ENCODE peak calls at places on chromosomes 3 and 15, in eight cellular contexts. X is heart left ventricle, O is spleen, Q is ovary, Z is esophagus squamous epithelium, K is A549, B is tibial nerve, T is sigmoid colon. I is an unnamed sample.

GRCh38 chr3:139718415-139718814 is 40.6 kb upstream of the NMNAT3 start:
- DNase-seq in O (no peak), X (no peak), K (peak; percentile 30), B (peak; percentile 12), Q (peak; percentile 53), Z (no peak), T (no peak), I (peak; percentile 6)

GRCh38 chr15:37088436-37088835 is 11.9 kb downstream of the MEIS2 start:
- DNase-seq in T (no peak), O (no peak), X (no peak), Z (no peak), K (no peak), B (no peak), Q (no peak), I (no peak)

GRCh38 chr15:89132611-89133242 is 44.5 kb downstream of the ABHD2 start:
- DNase-seq in Q (no peak), X (no peak), Z (no peak), O (no peak), B (peak; percentile 35), K (no peak), T (no peak), I (no peak)

GRCh38 chr3:182618981-182619591 is 174.2 kb upstream of the ATP11B start:
- DNase-seq in K (no peak), Z (no peak), B (no peak), Q (no peak), T (no peak), O (no peak), X (no peak), I (peak; percentile 23)

GRCh38 chr3:81851166-81851565 is 89.7 kb upstream of the GBE1 start:
- DNase-seq in T (no peak), X (no peak), O (no peak), Q (no peak), B (no peak), Z (no peak), K (no peak), I (no peak)

GRCh38 chr3:51686512-51687215 is 15.6 kb downstream of the TEX264 start:
- DNase-seq in Q (no peak), Z (no peak), T (no peak), O (peak; percentile 95), K (no peak), X (peak; percentile 82), B (no peak), I (no peak)

GRCh38 chr15:99692825-99693224 is 40.4 kb downstream of the LYSMD4 start:
- DNase-seq in T (no peak), B (no peak), Z (no peak), K (no peak), Q (no peak), O (no peak), X (no peak), I (no peak)

GRCh38 chr3:180420804-180421203 is 181.2 kb upstream of the TTC14 start:
- DNase-seq in Z (no peak), K (no peak), X (no peak), B (no peak), O (no peak), T (no peak), Q (no peak), I (no peak)

GRCh38 chr3:191314109-191314728 is 15.0 kb upstream of the CCDC50 start:
- DNase-seq in Z (no peak), B (no peak), Q (no peak), O (no peak), X (no peak), K (no peak), T (no peak), I (no peak)

GRCh38 chr3:51519848-51520247 is 18.7 kb upstream of the RAD54L2 start:
- DNase-seq in Q (no peak), B (no peak), Z (no peak), T (no peak), K (no peak), O (peak; percentile 13), X (no peak), I (no peak)

GRCh38 chr15:90869601-90870353 is 1.4 kb downstream of the FURIN start:
- DNase-seq in T (peak; percentile 87), Q (peak; percentile 42), O (peak; percentile 84), Z (no peak), K (peak; percentile 73), X (peak; percentile 89), B (peak; percentile 67), I (peak; percentile 50)

GRCh38 chr15:83526319-83526718 is 79.2 kb downstream of the SH3GL3 start:
- DNase-seq in B (no peak), T (no peak), K (no peak), Q (no peak), X (no peak), Z (no peak), O (no peak), I (no peak)

GRCh38 chr3:51340989-51341636 is 44.0 kb upstream of the MANF start:
- DNase-seq in X (no peak), Q (no peak), T (peak; percentile 64), B (no peak), Z (no peak), K (peak; percentile 4), O (no peak), I (no peak)

GRCh38 chr15:75646944-75647364 is 758 bp upstream of the SNX33 start:
- DNase-seq in B (peak; percentile 39), O (no peak), T (peak; percentile 81), K (no peak), Z (no peak), Q (no peak), X (peak; percentile 80), I (no peak)
- TF ChIP-seq POLR2A in B (no peak), O (no peak), T (no peak), K (no peak), Z (no peak), Q (no peak), X (no peak), I (no peak)

GRCh38 chr3:42749753-42750231 is 23.3 kb downstream of the CCDC13 start:
- DNase-seq in B (no peak), Z (no peak), K (no peak), O (peak; percentile 63), X (no peak), T (no peak), Q (no peak), I (peak; percentile 33)
- TF ChIP-seq POLR2A in B (no peak), Z (no peak), K (no peak), O (no peak), X (no peak), T (no peak), Q (no peak), I (no peak)

GRCh38 chr15:77419050-77419835 is 661 bp downstream of the PEAK1 start:
- DNase-seq in O (peak; percentile 90), T (peak; percentile 70), X (peak; percentile 71), B (peak; percentile 10), Q (peak; percentile 74), K (peak; percentile 31), Z (no peak), I (no peak)

GRCh38 chr15:77421370-77421700 is 647 bp downstream of the HMG20A start:
- DNase-seq in K (peak; percentile 31), O (no peak), T (no peak), X (no peak), Q (no peak), B (no peak), Z (no peak), I (no peak)

GRCh38 chr15:77419836-77420609 is at the start of gene PEAK1:
- DNase-seq in Q (peak; percentile 100), X (peak; percentile 100), T (peak; percentile 100), B (peak; percentile 99), K (peak; percentile 99), O (peak; percentile 100), Z (peak; percentile 93), I (peak; percentile 67)

GRCh38 chr15:77418341-77419049 is 1.4 kb downstream of the PEAK1 start:
- DNase-seq in B (no peak), K (peak; percentile 6), X (no peak), Z (no peak), Q (no peak), T (no peak), O (no peak), I (no peak)

DNA sequence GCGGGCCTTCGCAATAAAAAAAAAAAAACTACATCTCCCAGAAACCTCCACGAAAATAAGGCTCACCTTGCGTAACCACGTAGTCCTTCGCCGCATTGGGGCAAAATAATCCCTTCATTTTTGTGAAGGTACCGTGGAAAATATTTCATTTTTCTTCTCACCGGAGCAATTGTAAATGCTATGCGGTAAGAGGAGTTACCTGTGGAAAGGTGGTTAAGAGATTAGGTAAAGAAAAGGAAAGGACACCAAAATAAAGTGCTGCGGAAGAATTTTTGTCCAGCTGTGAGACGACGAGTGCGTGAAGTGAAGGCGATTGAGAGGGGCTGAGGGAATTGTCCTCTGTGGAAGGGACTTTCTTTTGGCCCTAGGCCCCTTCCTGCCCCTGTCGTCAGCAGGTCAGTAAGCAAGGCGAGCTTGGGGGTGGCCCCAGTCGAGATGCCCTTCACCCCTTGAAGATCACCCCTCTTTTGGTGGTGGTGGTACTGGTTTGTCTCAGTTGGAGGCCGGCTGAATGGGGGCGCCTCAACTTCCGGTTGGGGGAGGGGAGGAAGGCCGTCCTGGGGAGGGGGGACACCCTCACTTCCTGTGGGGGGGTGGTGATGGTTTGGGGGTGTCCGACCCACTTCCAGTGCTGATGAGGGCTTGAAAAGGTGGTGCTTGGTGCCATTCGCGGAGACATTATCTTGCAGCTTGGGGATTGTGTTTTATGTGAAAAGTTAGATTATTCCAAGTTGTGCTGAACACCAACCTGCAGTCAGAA is at the start of gene HMG20A:
- DNase-seq in Q (peak; percentile 83), X (peak; percentile 78), T (peak; percentile 80), B (peak; percentile 44), Z (peak; percentile 4), O (peak; percentile 90), K (peak; percentile 93), I (peak; percentile 40)
- TF ChIP-seq POLR2A in Q (peak; percentile 61), X (no peak), T (no peak), B (no peak), Z (no peak), O (no peak), K (peak; percentile 66), I (peak; percentile 45)

GRCh38 chr3:128492353-128493220 is at the start of gene GATA2:
- DNase-seq in B (no peak), Q (no peak), Z (no peak), X (no peak), T (peak; percentile 59), O (peak; percentile 78), K (no peak), I (no peak)
- TF ChIP-seq POLR2A in B (no peak), Q (no peak), Z (no peak), X (no peak), T (no peak), O (no peak), K (no peak), I (no peak)

DNA sequence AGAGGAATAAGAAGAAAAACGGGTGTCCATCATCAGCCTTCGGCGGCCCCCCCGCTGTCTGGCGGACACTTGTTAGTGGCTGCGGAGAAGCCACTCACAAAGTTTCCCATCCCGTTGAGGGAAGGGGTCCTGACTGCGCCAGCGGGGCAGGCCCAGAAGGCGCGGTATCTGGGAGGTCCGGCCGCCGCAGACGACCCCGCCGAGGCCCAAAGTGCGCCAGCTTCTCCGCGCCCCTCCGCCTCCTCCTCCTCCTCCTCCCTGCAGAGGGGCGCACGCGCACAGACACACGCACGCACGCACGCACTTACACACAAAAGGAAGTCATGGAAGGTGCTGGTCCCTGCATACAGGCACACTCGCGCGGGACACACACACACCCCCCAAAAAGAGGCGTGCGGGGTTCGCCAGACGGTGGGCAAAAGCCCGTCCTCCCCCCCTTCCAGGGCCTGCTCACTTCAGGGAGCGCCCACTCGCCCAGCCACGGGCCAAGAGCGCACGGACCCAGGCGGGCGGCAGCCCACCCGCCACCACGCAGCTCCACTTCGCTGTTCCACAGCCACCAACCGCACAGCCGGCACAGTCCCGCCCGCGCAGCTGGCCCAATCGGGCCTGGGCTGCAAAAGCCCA is 18.0 kb downstream of the ZNF148 start:
- DNase-seq in Q (peak; percentile 55), K (peak; percentile 40), B (peak; percentile 25), Z (no peak), T (peak; percentile 79), O (peak; percentile 89), X (peak; percentile 76), I (no peak)
- TF ChIP-seq POLR2A in Q (no peak), K (peak; percentile 43), B (no peak), Z (no peak), T (no peak), O (no peak), X (peak; percentile 51), I (no peak)

I was measured in H54.